ENCODE peak calls at places on chromosome 14, in five cellular contexts. Z is activated CD4-positive, alpha-beta T cell treated with anti-CD3 and anti-CD28 coated beads, Interleukin-2, amount 50 U/mL, for 48 hours; Q is substantia nigra; D is effector CD4-positive, alpha-beta T cell; M is germinal center. C is an unnamed sample.

GRCh38 chr14:67526676-67527459 is 6.2 kb upstream of the PLEKHH1 start:
- DNase-seq in Z (peak), Q (peak), D (no peak), M (peak), C (peak)

GRCh38 chr14:98786456-98786855 is 485.5 kb downstream of the BCL11B start:
- DNase-seq in Z (no peak), Q (no peak), D (no peak), M (no peak), C (no peak)

GRCh38 chr14:87230726-87231125 is 762.3 kb downstream of the GALC start:
- DNase-seq in Z (no peak), Q (no peak), D (no peak), M (no peak), C (no peak)

GRCh38 chr14:26761532-26761931 is 163.7 kb upstream of the NOVA1 start:
- DNase-seq in Z (no peak), Q (no peak), D (no peak), M (no peak), C (no peak)

GRCh38 chr14:44154889-44155288 is 352.2 kb downstream of the FSCB start:
- DNase-seq in Z (no peak), Q (no peak), D (no peak), M (no peak), C (no peak)

GRCh38 chr14:29895591-29896043 is 32.0 kb downstream of the PRKD1 start:
- DNase-seq in Z (no peak), Q (no peak), D (no peak), M (no peak), C (no peak)

GRCh38 chr14:68544150-68544892 is 248.5 kb downstream of the ZFP36L1 start:
- DNase-seq in Z (no peak), Q (no peak), D (no peak), M (no peak), C (no peak)

GRCh38 chr14:77107228-77107627 is 9.2 kb downstream of the CIPC start:
- DNase-seq in Z (no peak), Q (no peak), D (no peak), M (no peak), C (no peak)

GRCh38 chr14:93132472-93133065 is 16.8 kb upstream of the ITPK1 start:
- DNase-seq in Z (no peak), Q (peak), D (no peak), M (peak), C (peak)

GRCh38 chr14:80607430-80608200 is 333.9 kb downstream of the CEP128 start:
- DNase-seq in Z (no peak), Q (no peak), D (no peak), M (no peak), C (no peak)

GRCh38 chr14:32208490-32208889 is 5.4 kb upstream of the RNU6-8 start:
- DNase-seq in Z (no peak), Q (no peak), D (no peak), M (no peak), C (no peak)

GRCh38 chr14:104141621-104142091 is 3.3 kb downstream of the KIF26A start:
- DNase-seq in Z (no peak), Q (no peak), D (no peak), M (no peak), C (no peak)

GRCh38 chr14:56180754-56181542 is 62.7 kb downstream of the PELI2 start:
- DNase-seq in Z (no peak), Q (no peak), D (no peak), M (no peak), C (no peak)

GRCh38 chr14:23567186-23568020 is at the start of gene AP1G2:
- DNase-seq in Z (peak), Q (peak), D (peak), M (peak), C (peak)

GRCh38 chr14:93114068-93114710 is 1.5 kb downstream of the ITPK1 start:
- DNase-seq in Z (no peak), Q (no peak), D (no peak), M (no peak), C (no peak)

GRCh38 chr14:61342486-61342885 is 21.1 kb downstream of the PRKCH start:
- DNase-seq in Z (peak), Q (no peak), D (peak), M (no peak), C (no peak)

GRCh38 chr14:73686901-73687300 is 27.3 kb downstream of the PNMA1 start:
- DNase-seq in Z (no peak), Q (no peak), D (no peak), M (no peak), C (no peak)

GRCh38 chr14:92704036-92704804 is 44.2 kb downstream of the LGMN start:
- DNase-seq in Z (no peak), Q (no peak), D (no peak), M (peak), C (peak)

GRCh38 chr14:80839743-80840142 is 101.8 kb downstream of the CEP128 start:
- DNase-seq in Z (no peak), Q (no peak), D (no peak), M (no peak), C (no peak)

GRCh38 chr14:54562334-54562733 is 4.6 kb upstream of the SAMD4A start:
- DNase-seq in Z (no peak), Q (no peak), D (no peak), M (no peak), C (no peak)

GRCh38 chr14:36020120-36021029 is 156.1 kb downstream of the PTCSC3 start:
- DNase-seq in Z (no peak), Q (no peak), D (no peak), M (no peak), C (no peak)

GRCh38 chr14:104101086-104101621 is 15.7 kb downstream of the ASPG start:
- DNase-seq in Z (no peak), Q (no peak), D (no peak), M (no peak), C (no peak)

GRCh38 chr14:21123429-21123828 is 22.6 kb downstream of the TMEM253 start:
- DNase-seq in Z (no peak), Q (no peak), D (no peak), M (no peak), C (no peak)

GRCh38 chr14:23069413-23069806 is 12.1 kb upstream of the CDH24 start:
- DNase-seq in Z (no peak), Q (no peak), D (no peak), M (no peak), C (peak)

GRCh38 chr14:61524211-61524806 is 171.0 kb upstream of the HIF1A start:
- DNase-seq in Z (no peak), Q (no peak), D (no peak), M (no peak), C (no peak)